ENCODE peak calls at places on chromosomes 5 and 9, in ten cellular contexts. R, J, K, M, Y, I, D, C, E and A are unnamed samples. For H3K9me3, the result is how much of the 10 kb centered on the place peaks cover.

GRCh38 chr9:106757539-106757938 is 105.4 kb upstream of the ZNF462 start:
- DNase-seq in R (no peak), J (no peak), K (no peak), M (no peak), Y (no peak), I (no peak), D (no peak), C (no peak), E (no peak), A (no peak)

GRCh38 chr9:136481558-136481957 is 1.3 kb downstream of the SEC16A start:
- DNase-seq in R (no peak), J (no peak), K (no peak), M (no peak), Y (no peak), I (no peak), D (no peak), C (no peak), E (no peak), A (no peak)

GRCh38 chr9:70049672-70050271 is 6.1 kb downstream of the MAMDC2 start:
- DNase-seq in R (no peak), J (no peak), K (peak), M (no peak), Y (peak), I (no peak), D (peak), C (peak), E (no peak), A (peak)

GRCh38 chr5:35136386-35136785 is 88.6 kb upstream of the AGXT2 start:
- DNase-seq in R (no peak), J (no peak), K (no peak), M (no peak), Y (no peak), I (no peak), D (no peak), C (no peak), E (no peak), A (no peak)

GRCh38 chr5:93359296-93359957 is 221.6 kb downstream of the NR2F1-AS1 start:
- DNase-seq in R (no peak), J (no peak), K (no peak), M (peak), Y (no peak), I (peak), D (no peak), C (no peak), E (no peak), A (no peak)

GRCh38 chr9:119050281-119050680 is 319.0 kb downstream of the BRINP1 start:
- DNase-seq in R (no peak), J (no peak), K (no peak), M (no peak), Y (no peak), I (no peak), D (no peak), C (no peak), E (no peak), A (no peak)

GRCh38 chr5:159199780-159200179 is 9.6 kb downstream of the RNF145 start:
- DNase-seq in R (no peak), J (no peak), K (no peak), M (no peak), Y (no peak), I (no peak), D (no peak), C (no peak), E (no peak), A (no peak)

GRCh38 chr9:90991953-90992352 is 190.3 kb downstream of the SYK start:
- DNase-seq in R (peak), J (no peak), K (no peak), M (no peak), Y (no peak), I (no peak), D (no peak), C (no peak), E (no peak), A (no peak)

GRCh38 chr9:124855944-124856773 is 2.9 kb downstream of the WDR38 start:
- DNase-seq in R (peak), J (no peak), K (no peak), M (peak), Y (no peak), I (no peak), D (no peak), C (no peak), E (peak), A (no peak)

GRCh38 chr5:127840809-127841208 is 137.6 kb downstream of the CCDC192 start:
- DNase-seq in R (no peak), J (no peak), K (no peak), M (no peak), Y (no peak), I (peak), D (no peak), C (no peak), E (no peak), A (no peak)

DNA sequence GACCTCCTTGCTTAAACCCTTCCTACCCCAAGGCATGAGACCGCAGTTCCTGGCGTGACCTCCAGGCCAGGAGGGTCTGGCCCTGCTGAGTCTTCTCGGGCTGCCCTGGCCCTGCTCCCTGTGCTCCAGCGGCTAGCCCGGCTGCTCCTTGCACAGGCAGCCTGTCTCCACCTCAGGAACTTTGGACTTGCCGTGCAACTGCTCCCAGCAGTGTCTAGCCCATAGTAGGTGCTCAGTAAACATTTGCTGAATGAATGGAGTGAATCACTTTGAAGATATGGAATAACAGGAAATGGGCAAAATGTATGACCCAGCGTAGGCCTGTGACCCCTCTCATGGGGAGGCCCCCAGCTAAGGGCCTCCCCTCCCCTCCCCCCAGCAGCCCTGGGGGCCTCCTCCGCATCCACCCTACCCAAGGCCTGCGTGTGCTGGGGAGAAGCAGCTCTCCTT is 127.1 kb downstream of the ZNF354C start:
- DNase-seq in R (peak), J (no peak), K (no peak), M (no peak), Y (no peak), I (no peak), D (no peak), C (no peak), E (peak), A (no peak)
- H3K9me3 ChIP-seq in R (under half), J (under half), K (under half), M (under half), Y (under half), I (under half), D (under half), C (under half), E (under half), A (under half)

GRCh38 chr9:20625003-20625349 is 2.7 kb upstream of the MLLT3 start:
- DNase-seq in R (no peak), J (no peak), K (no peak), M (no peak), Y (no peak), I (no peak), D (no peak), C (no peak), E (no peak), A (no peak)
- H3K4me3 ChIP-seq in R (peak), J (no peak), K (no peak), M (peak), Y (peak), I (peak), D (peak), C (peak), E (peak), A (peak)

GRCh38 chr5:61619777-61620518 is 287.9 kb downstream of the ZSWIM6 start:
- DNase-seq in R (no peak), J (no peak), K (no peak), M (no peak), Y (no peak), I (no peak), D (no peak), C (no peak), E (no peak), A (no peak)
- TF ChIP-seq POLR2AphosphoS5 in R (no peak), J (no peak), K (no peak), M (no peak), Y (no peak), I (no peak), D (no peak), C (no peak), E (no peak), A (no peak)

GRCh38 chr9:40927260-40927631 is 201.2 kb downstream of the FOXD4L6 start:
- DNase-seq in R (no peak), J (no peak), K (no peak), M (no peak), Y (no peak), I (no peak), D (no peak), C (no peak), E (no peak), A (peak)
- H3K9me3 ChIP-seq in R (under half), J (under half), K (half or more), M (under half), Y (half or more), I (under half), D (under half), C (under half), E (half or more), A (half or more)

GRCh38 chr9:73050062-73050814 is 97.4 kb upstream of the ALDH1A1 start:
- DNase-seq in R (no peak), J (no peak), K (no peak), M (no peak), Y (no peak), I (no peak), D (no peak), C (no peak), E (no peak), A (no peak)

GRCh38 chr9:73056245-73056644 is 95.4 kb upstream of the ANXA1 start:
- DNase-seq in R (no peak), J (no peak), K (no peak), M (no peak), Y (no peak), I (no peak), D (no peak), C (no peak), E (no peak), A (no peak)

GRCh38 chr9:73050887-73051550 is 98.2 kb upstream of the ALDH1A1 start:
- DNase-seq in R (peak), J (no peak), K (no peak), M (peak), Y (no peak), I (no peak), D (no peak), C (no peak), E (no peak), A (no peak)

GRCh38 chr9:73053543-73053942 is 98.1 kb upstream of the ANXA1 start:
- DNase-seq in R (no peak), J (no peak), K (no peak), M (no peak), Y (no peak), I (no peak), D (no peak), C (no peak), E (no peak), A (no peak)

GRCh38 chr9:73054091-73054490 is 97.6 kb upstream of the ANXA1 start:
- DNase-seq in R (no peak), J (no peak), K (no peak), M (no peak), Y (no peak), I (no peak), D (no peak), C (no peak), E (no peak), A (no peak)
- H3K4me3 ChIP-seq in R (no peak), J (no peak), K (no peak), M (no peak), Y (no peak), I (no peak), D (no peak), C (no peak), E (no peak), A (no peak)

DNA sequence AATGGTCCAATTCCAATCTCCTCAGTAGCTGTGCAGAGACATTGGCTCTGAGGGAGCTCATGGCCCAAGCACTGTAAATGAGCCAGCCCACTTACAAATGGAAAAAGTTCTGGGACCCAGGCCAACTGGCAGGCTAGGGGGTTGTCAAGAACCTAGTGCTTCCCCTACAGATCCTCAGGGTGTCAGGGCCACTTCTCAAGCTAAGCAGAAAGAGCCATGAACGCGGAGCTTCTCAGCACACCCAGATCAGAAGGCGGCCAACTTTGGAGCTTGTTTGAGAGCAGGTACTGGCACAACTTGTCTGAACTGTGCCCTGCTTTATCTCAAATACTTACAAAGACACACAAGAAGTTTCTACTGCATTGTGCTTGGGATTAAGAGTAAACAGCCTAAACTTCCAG is 17.5 kb downstream of the TLE1 start:
- DNase-seq in R (no peak), J (no peak), K (peak), M (no peak), Y (peak), I (peak), D (peak), C (peak), E (no peak), A (no peak)
- TF ChIP-seq POLR2AphosphoS5 in R (no peak), J (no peak), K (no peak), M (no peak), Y (peak), I (no peak), D (peak), C (peak), E (no peak), A (peak)

DNA sequence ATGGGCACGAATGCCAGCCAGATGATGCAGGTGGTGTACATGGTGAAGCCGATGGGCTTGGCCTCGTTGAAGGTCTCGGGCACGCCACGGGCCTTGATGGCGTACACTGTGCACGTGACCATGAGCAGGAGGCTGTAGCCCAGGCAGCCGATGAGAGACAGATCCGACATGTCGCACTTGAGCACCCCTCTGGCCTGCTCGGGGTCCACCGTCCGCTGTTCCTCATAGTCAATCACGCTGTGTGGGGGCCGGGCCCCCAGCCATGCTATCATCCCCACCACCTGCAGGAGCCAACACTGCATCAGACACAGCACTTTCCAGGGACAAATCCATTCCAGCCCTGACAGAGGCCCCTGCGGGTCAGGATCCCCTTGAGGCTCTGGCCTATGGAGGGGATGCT is 12.2 kb downstream of the GRM6 start:
- DNase-seq in R (no peak), J (no peak), K (no peak), M (no peak), Y (no peak), I (no peak), D (no peak), C (no peak), E (peak), A (no peak)
- H3K9me3 ChIP-seq in R (half or more), J (under half), K (half or more), M (under half), Y (under half), I (under half), D (under half), C (under half), E (under half), A (under half)

DNA sequence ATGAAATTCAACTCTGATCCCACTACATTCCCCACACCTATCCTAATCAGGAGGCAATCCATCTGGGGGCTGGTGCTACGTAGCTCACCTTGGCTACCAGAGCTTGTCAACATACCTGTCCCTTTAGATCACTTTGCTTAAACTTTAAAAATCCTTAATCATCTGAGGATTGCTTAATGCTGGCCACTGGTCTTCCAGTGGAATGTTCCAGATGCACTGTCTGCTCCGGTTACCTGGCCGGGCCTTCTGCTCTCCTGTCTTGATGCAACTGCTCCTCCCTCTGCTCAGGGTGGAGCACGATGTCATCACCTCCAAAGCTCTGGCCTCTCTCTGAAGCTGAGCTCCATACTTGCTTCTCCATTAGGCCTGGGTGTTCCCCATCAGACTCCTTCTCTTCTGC is 106.6 kb upstream of the OTULINL start:
- DNase-seq in R (no peak), J (no peak), K (no peak), M (no peak), Y (no peak), I (no peak), D (no peak), C (no peak), E (no peak), A (no peak)
- H3K4me3 ChIP-seq in R (no peak), J (no peak), K (no peak), M (no peak), Y (no peak), I (no peak), D (no peak), C (no peak), E (no peak), A (no peak)